ENCODE peak calls at places on chromosomes 2 and 18, in ten cellular contexts. M, B, C, D, Q, S, O, E, I and Z are unnamed samples.
A peak's percentile ranks its signal among the peaks of the same experiment; 100 is the strongest.

GRCh38 chr2:41101281-41101680 is 649.4 kb upstream of the SLC8A1 start:
- DNase-seq in M (no peak), B (no peak), C (no peak), D (no peak), Q (no peak), S (no peak), O (no peak), E (no peak), I (no peak), Z (no peak)

GRCh38 chr2:216694201-216694825 is 1.0 kb downstream of the IGFBP5 start:
- DNase-seq in M (peak; percentile 62), B (peak; percentile 63), C (peak; percentile 86), D (no peak), Q (no peak), S (no peak), O (peak; percentile 32), E (peak; percentile 26), I (peak; percentile 55), Z (peak; percentile 25)

GRCh38 chr18:9695605-9696004 is 12.5 kb upstream of the RAB31 start:
- DNase-seq in M (no peak), B (no peak), C (peak; percentile 63), D (no peak), Q (no peak), S (no peak), O (no peak), E (no peak), I (no peak), Z (no peak)

GRCh38 chr2:45987856-45988255 is 309.4 kb upstream of the EPAS1 start:
- DNase-seq in M (no peak), B (no peak), C (no peak), D (no peak), Q (no peak), S (no peak), O (no peak), E (no peak), I (no peak), Z (no peak)

GRCh38 chr2:102005989-102006885 is 14.5 kb downstream of the IL1R2 start:
- DNase-seq in M (peak; percentile 41), B (no peak), C (peak; percentile 51), D (peak; percentile 65), Q (peak; percentile 67), S (no peak), O (no peak), E (peak; percentile 59), I (no peak), Z (peak; percentile 56)

GRCh38 chr18:74137920-74138538 is 9.6 kb downstream of the FBXO15 start:
- DNase-seq in M (no peak), B (no peak), C (no peak), D (no peak), Q (no peak), S (no peak), O (no peak), E (no peak), I (no peak), Z (no peak)

GRCh38 chr2:202278944-202279343 is 13.4 kb downstream of the NOP58 start:
- DNase-seq in M (no peak), B (no peak), C (no peak), D (peak; percentile 38), Q (no peak), S (no peak), O (no peak), E (peak; percentile 47), I (no peak), Z (no peak)

GRCh38 chr18:40293311-40293710 is 1661.7 kb upstream of the PIK3C3 start:
- DNase-seq in M (no peak), B (no peak), C (no peak), D (no peak), Q (no peak), S (no peak), O (no peak), E (no peak), I (no peak), Z (no peak)

GRCh38 chr18:22005191-22005824 is 164.1 kb upstream of the GATA6 start:
- DNase-seq in M (no peak), B (peak; percentile 33), C (peak; percentile 81), D (no peak), Q (no peak), S (no peak), O (no peak), E (no peak), I (no peak), Z (no peak)

GRCh38 chr2:128314348-128315121 is 4.1 kb downstream of the HS6ST1 start:
- DNase-seq in M (no peak), B (no peak), C (no peak), D (peak; percentile 2), Q (peak; percentile 15), S (no peak), O (no peak), E (no peak), I (no peak), Z (no peak)

GRCh38 chr2:172336681-172337080 is 90.7 kb upstream of the ITGA6 start:
- DNase-seq in M (no peak), B (no peak), C (no peak), D (no peak), Q (no peak), S (no peak), O (no peak), E (no peak), I (no peak), Z (no peak)

GRCh38 chr2:203693242-203693879 is 13.1 kb upstream of the CD28 start:
- DNase-seq in M (no peak), B (no peak), C (no peak), D (no peak), Q (no peak), S (no peak), O (no peak), E (no peak), I (no peak), Z (no peak)